ENCODE peak calls at places on chromosomes 16 and 17, in eight cellular contexts. One of them, this sample, is unnamed.

GRCh38 chr17:68255731-68256538 is 8.1 kb downstream of the AMZ2 start:
- DNase-seq in lung: no peak
- DNase-seq in sigmoid colon: no peak
- DNase-seq in psoas muscle: no peak
- DNase-seq in esophagus squamous epithelium: no peak
- DNase-seq in effector memory CD4-positive, alpha-beta T cell: peak; percentile 12
- DNase-seq in mammary epithelial cell: no peak
- DNase-seq in CD8-positive, alpha-beta memory T cell: no peak
- DNase-seq in this sample: no peak

GRCh38 chr16:72989203-72989991 is 58.5 kb downstream of the ZFHX3 start:
- DNase-seq in mammary epithelial cell: peak; percentile 94
- DNase-seq in esophagus squamous epithelium: no peak
- DNase-seq in lung: no peak
- DNase-seq in CD8-positive, alpha-beta memory T cell: no peak
- DNase-seq in effector memory CD4-positive, alpha-beta T cell: no peak
- DNase-seq in psoas muscle: no peak
- DNase-seq in sigmoid colon: peak; percentile 78
- DNase-seq in this sample: no peak

GRCh38 chr17:42365136-42365535 is 23.1 kb downstream of the STAT3 start:
- DNase-seq in lung: no peak
- DNase-seq in sigmoid colon: no peak
- DNase-seq in effector memory CD4-positive, alpha-beta T cell: no peak
- DNase-seq in mammary epithelial cell: peak; percentile 26
- DNase-seq in esophagus squamous epithelium: no peak
- DNase-seq in psoas muscle: no peak
- DNase-seq in CD8-positive, alpha-beta memory T cell: no peak
- DNase-seq in this sample: no peak

GRCh38 chr16:56005958-56006357 is 130.8 kb upstream of the CES5A start:
- DNase-seq in CD8-positive, alpha-beta memory T cell: no peak
- DNase-seq in esophagus squamous epithelium: no peak
- DNase-seq in sigmoid colon: no peak
- DNase-seq in effector memory CD4-positive, alpha-beta T cell: no peak
- DNase-seq in psoas muscle: no peak
- DNase-seq in mammary epithelial cell: no peak
- DNase-seq in lung: no peak
- DNase-seq in this sample: no peak

GRCh38 chr16:83147244-83147643 is 520.5 kb downstream of the CDH13 start:
- DNase-seq in mammary epithelial cell: no peak
- DNase-seq in effector memory CD4-positive, alpha-beta T cell: no peak
- DNase-seq in sigmoid colon: no peak
- DNase-seq in esophagus squamous epithelium: no peak
- DNase-seq in psoas muscle: no peak
- DNase-seq in lung: no peak
- DNase-seq in CD8-positive, alpha-beta memory T cell: no peak
- DNase-seq in this sample: no peak

GRCh38 chr16:660459-661183 is 7.3 kb upstream of the RHOT2 start:
- DNase-seq in psoas muscle: peak; percentile 93
- DNase-seq in effector memory CD4-positive, alpha-beta T cell: peak; percentile 56
- DNase-seq in mammary epithelial cell: peak; percentile 51
- DNase-seq in CD8-positive, alpha-beta memory T cell: peak; percentile 68
- DNase-seq in lung: peak; percentile 90
- DNase-seq in esophagus squamous epithelium: no peak
- DNase-seq in sigmoid colon: peak; percentile 96
- DNase-seq in this sample: peak; percentile 70

GRCh38 chr17:17836818-17837379 is at the start of gene SREBF1:
- DNase-seq in lung: no peak
- DNase-seq in psoas muscle: peak; percentile 65
- DNase-seq in CD8-positive, alpha-beta memory T cell: peak; percentile 75
- DNase-seq in mammary epithelial cell: no peak
- DNase-seq in effector memory CD4-positive, alpha-beta T cell: peak; percentile 52
- DNase-seq in sigmoid colon: peak; percentile 86
- DNase-seq in esophagus squamous epithelium: no peak
- DNase-seq in this sample: peak; percentile 57

GRCh38 chr16:68844211-68844564 is 857 bp downstream of the TANGO6 start:
- DNase-seq in CD8-positive, alpha-beta memory T cell: no peak
- DNase-seq in esophagus squamous epithelium: no peak
- DNase-seq in mammary epithelial cell: no peak
- DNase-seq in lung: no peak
- DNase-seq in effector memory CD4-positive, alpha-beta T cell: no peak
- DNase-seq in psoas muscle: no peak
- DNase-seq in sigmoid colon: no peak
- DNase-seq in this sample: no peak

GRCh38 chr17:9002610-9003354 is 18.5 kb upstream of the NTN1 start:
- DNase-seq in effector memory CD4-positive, alpha-beta T cell: no peak
- DNase-seq in psoas muscle: peak; percentile 27
- DNase-seq in esophagus squamous epithelium: no peak
- DNase-seq in sigmoid colon: no peak
- DNase-seq in CD8-positive, alpha-beta memory T cell: no peak
- DNase-seq in lung: no peak
- DNase-seq in mammary epithelial cell: peak; percentile 28
- DNase-seq in this sample: no peak

GRCh38 chr17:61338000-61338864 is 61.4 kb upstream of the TBX2 start:
- DNase-seq in effector memory CD4-positive, alpha-beta T cell: no peak
- DNase-seq in sigmoid colon: no peak
- DNase-seq in psoas muscle: no peak
- DNase-seq in CD8-positive, alpha-beta memory T cell: no peak
- DNase-seq in lung: no peak
- DNase-seq in esophagus squamous epithelium: no peak
- DNase-seq in mammary epithelial cell: peak; percentile 40
- DNase-seq in this sample: no peak

GRCh38 chr16:69798466-69798865 is 36.3 kb downstream of the WWP2 start:
- DNase-seq in effector memory CD4-positive, alpha-beta T cell: no peak
- DNase-seq in CD8-positive, alpha-beta memory T cell: no peak
- DNase-seq in psoas muscle: no peak
- DNase-seq in esophagus squamous epithelium: no peak
- DNase-seq in mammary epithelial cell: no peak
- DNase-seq in sigmoid colon: no peak
- DNase-seq in lung: no peak
- DNase-seq in this sample: no peak

GRCh38 chr17:68314916-68315535 is 23.7 kb downstream of the ARSG start:
- DNase-seq in effector memory CD4-positive, alpha-beta T cell: no peak
- DNase-seq in esophagus squamous epithelium: no peak
- DNase-seq in psoas muscle: no peak
- DNase-seq in lung: peak; percentile 33
- DNase-seq in CD8-positive, alpha-beta memory T cell: no peak
- DNase-seq in mammary epithelial cell: no peak
- DNase-seq in sigmoid colon: no peak
- DNase-seq in this sample: no peak

GRCh38 chr16:55756963-55757362 is 75.9 kb downstream of the CES1 start:
- DNase-seq in lung: no peak
- DNase-seq in psoas muscle: no peak
- DNase-seq in effector memory CD4-positive, alpha-beta T cell: no peak
- DNase-seq in esophagus squamous epithelium: no peak
- DNase-seq in CD8-positive, alpha-beta memory T cell: no peak
- DNase-seq in sigmoid colon: no peak
- DNase-seq in mammary epithelial cell: no peak
- DNase-seq in this sample: no peak

GRCh38 chr17:4786111-4786491 is at the start of gene VMO1:
- DNase-seq in esophagus squamous epithelium: no peak
- DNase-seq in psoas muscle: no peak
- DNase-seq in mammary epithelial cell: no peak
- DNase-seq in effector memory CD4-positive, alpha-beta T cell: no peak
- DNase-seq in lung: no peak
- DNase-seq in sigmoid colon: peak; percentile 74
- DNase-seq in CD8-positive, alpha-beta memory T cell: no peak
- DNase-seq in this sample: no peak

GRCh38 chr16:84503751-84504395 is 586 bp downstream of the MEAK7 start:
- DNase-seq in lung: no peak
- DNase-seq in esophagus squamous epithelium: no peak
- DNase-seq in mammary epithelial cell: peak; percentile 47
- DNase-seq in CD8-positive, alpha-beta memory T cell: no peak
- DNase-seq in sigmoid colon: no peak
- DNase-seq in effector memory CD4-positive, alpha-beta T cell: no peak
- DNase-seq in psoas muscle: no peak
- DNase-seq in this sample: peak; percentile 31

GRCh38 chr16:35745191-35745590 is 2285.8 kb downstream of the TP53TG3F start:
- DNase-seq in sigmoid colon: no peak
- DNase-seq in effector memory CD4-positive, alpha-beta T cell: no peak
- DNase-seq in mammary epithelial cell: no peak
- DNase-seq in CD8-positive, alpha-beta memory T cell: no peak
- DNase-seq in esophagus squamous epithelium: no peak
- DNase-seq in psoas muscle: no peak
- DNase-seq in lung: no peak
- DNase-seq in this sample: no peak

GRCh38 chr16:35744716-35745115 is 2285.3 kb downstream of the TP53TG3F start:
- DNase-seq in sigmoid colon: no peak
- DNase-seq in effector memory CD4-positive, alpha-beta T cell: no peak
- DNase-seq in mammary epithelial cell: no peak
- DNase-seq in CD8-positive, alpha-beta memory T cell: no peak
- DNase-seq in esophagus squamous epithelium: no peak
- DNase-seq in lung: no peak
- DNase-seq in psoas muscle: no peak
- DNase-seq in this sample: no peak

GRCh38 chr16:35746963-35747657 is 2287.7 kb downstream of the TP53TG3F start:
- DNase-seq in psoas muscle: no peak
- DNase-seq in esophagus squamous epithelium: no peak
- DNase-seq in CD8-positive, alpha-beta memory T cell: no peak
- DNase-seq in effector memory CD4-positive, alpha-beta T cell: no peak
- DNase-seq in mammary epithelial cell: no peak
- DNase-seq in sigmoid colon: no peak
- DNase-seq in lung: no peak
- DNase-seq in this sample: no peak

GRCh38 chr16:35746281-35746962 is 2287.0 kb downstream of the TP53TG3F start:
- DNase-seq in lung: peak; percentile 26
- DNase-seq in mammary epithelial cell: no peak
- DNase-seq in sigmoid colon: no peak
- DNase-seq in CD8-positive, alpha-beta memory T cell: no peak
- DNase-seq in psoas muscle: no peak
- DNase-seq in esophagus squamous epithelium: no peak
- DNase-seq in effector memory CD4-positive, alpha-beta T cell: no peak
- DNase-seq in this sample: no peak

DNA sequence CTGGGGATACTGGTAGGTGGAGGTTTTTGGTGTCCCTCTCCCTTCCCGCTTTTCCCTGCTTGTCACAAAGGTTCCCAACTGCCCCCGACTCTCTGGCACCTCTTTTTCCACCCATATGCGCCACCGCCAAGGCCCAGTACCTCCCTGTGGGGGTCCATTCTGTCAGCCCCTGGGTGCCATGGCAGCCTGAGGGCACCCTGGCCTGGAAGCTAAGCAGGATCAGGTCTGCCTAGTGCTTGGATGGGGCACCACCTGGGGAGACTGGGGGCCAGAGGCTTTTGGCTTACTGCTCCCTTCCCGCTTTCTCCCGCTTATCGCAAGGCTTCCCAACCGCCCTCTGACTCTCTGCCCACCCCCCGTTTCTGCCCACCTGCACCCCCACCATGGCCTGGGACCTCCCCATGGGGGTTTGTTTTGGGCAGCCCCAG is 2286.4 kb downstream of the TP53TG3F start:
- DNase-seq in psoas muscle: no peak
- DNase-seq in CD8-positive, alpha-beta memory T cell: no peak
- DNase-seq in lung: no peak
- DNase-seq in effector memory CD4-positive, alpha-beta T cell: no peak
- DNase-seq in esophagus squamous epithelium: no peak
- DNase-seq in mammary epithelial cell: no peak
- DNase-seq in sigmoid colon: no peak
- DNase-seq in this sample: no peak
- H3K9me3 ChIP-seq in psoas muscle: no peaks in the 10 kb centered on the region
- H3K9me3 ChIP-seq in CD8-positive, alpha-beta memory T cell: no peaks in the 10 kb centered on the region
- H3K9me3 ChIP-seq in lung: no peaks in the 10 kb centered on the region
- H3K9me3 ChIP-seq in effector memory CD4-positive, alpha-beta T cell: peaks cover 12% of the 10 kb centered on the region
- H3K9me3 ChIP-seq in esophagus squamous epithelium: peaks cover 18% of the 10 kb centered on the region
- H3K9me3 ChIP-seq in mammary epithelial cell: peaks cover 21% of the 10 kb centered on the region
- H3K9me3 ChIP-seq in sigmoid colon: no peaks in the 10 kb centered on the region
- H3K9me3 ChIP-seq in this sample: peaks cover 2% of the 10 kb centered on the region

DNA sequence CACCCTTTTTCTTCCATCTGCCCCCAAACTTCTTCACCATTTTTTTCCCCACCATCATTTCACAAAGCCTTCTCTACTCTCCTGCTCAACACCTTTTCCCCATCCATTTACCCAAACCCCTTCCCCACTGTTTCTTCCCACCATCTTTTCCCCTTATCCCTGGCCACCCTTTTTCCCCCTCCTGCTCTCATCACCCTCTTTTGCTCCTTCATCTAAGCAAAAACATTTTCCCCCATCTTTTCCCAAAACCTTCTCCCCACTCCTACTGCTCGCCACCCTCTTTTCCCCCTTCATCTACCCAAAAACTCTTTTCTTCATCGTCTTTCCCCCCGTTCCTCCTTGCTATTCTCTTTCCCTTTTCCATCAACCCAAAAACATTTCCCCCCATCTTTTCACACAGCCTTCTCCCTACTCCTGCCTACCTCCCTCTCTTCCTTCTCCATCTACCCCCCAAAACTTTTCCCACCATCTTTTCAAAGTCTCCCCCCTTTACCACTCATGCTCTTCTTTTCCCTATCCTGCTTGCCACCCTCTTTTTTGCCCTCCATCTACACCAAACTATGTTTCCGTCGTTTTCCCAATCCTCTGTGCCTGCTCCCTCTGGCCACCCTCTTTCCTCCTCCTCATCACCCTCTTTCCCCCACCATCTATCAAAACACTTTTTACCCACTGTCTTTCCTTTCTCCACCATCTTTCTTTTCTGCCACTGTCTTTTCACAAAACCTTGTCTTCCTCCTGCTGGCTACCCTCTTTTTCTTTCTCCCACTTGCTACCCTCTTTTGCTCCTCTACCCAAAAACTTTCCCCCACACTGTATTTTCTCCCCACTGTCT is 205.8 kb upstream of the WSB1 start:
- DNase-seq in sigmoid colon: no peak
- DNase-seq in effector memory CD4-positive, alpha-beta T cell: no peak
- DNase-seq in esophagus squamous epithelium: no peak
- DNase-seq in mammary epithelial cell: no peak
- DNase-seq in CD8-positive, alpha-beta memory T cell: no peak
- DNase-seq in psoas muscle: no peak
- DNase-seq in lung: no peak
- DNase-seq in this sample: no peak
- H3K9me3 ChIP-seq in sigmoid colon: no peaks in the 10 kb centered on the region
- H3K9me3 ChIP-seq in effector memory CD4-positive, alpha-beta T cell: no peaks in the 10 kb centered on the region
- H3K9me3 ChIP-seq in esophagus squamous epithelium: no peaks in the 10 kb centered on the region
- H3K9me3 ChIP-seq in mammary epithelial cell: peaks cover 5% of the 10 kb centered on the region
- H3K9me3 ChIP-seq in CD8-positive, alpha-beta memory T cell: no peaks in the 10 kb centered on the region
- H3K9me3 ChIP-seq in psoas muscle: no peaks in the 10 kb centered on the region
- H3K9me3 ChIP-seq in lung: no peaks in the 10 kb centered on the region
- H3K9me3 ChIP-seq in this sample: no peaks in the 10 kb centered on the region

DNA sequence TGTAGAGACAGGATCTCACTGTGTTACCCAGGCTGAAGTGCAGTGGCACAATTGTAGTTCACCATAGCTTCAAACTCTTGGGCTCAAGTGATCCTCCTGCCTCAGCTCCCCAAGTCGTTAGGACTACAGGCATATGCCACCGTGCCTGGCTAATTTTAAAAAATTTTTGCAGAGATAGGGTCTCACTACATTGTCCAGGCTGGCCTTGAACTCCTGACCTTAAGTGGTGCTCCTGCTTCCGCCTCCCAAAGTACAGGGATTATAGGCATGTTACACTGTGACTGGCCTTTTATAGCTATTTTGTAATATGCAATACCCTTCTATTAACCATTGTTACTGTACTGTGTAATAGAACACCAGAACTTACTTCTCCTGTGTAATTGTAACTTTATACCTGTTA is 139.3 kb upstream of the ZNF267 start:
- DNase-seq in sigmoid colon: no peak
- DNase-seq in mammary epithelial cell: no peak
- DNase-seq in effector memory CD4-positive, alpha-beta T cell: no peak
- DNase-seq in esophagus squamous epithelium: no peak
- DNase-seq in psoas muscle: no peak
- DNase-seq in CD8-positive, alpha-beta memory T cell: no peak
- DNase-seq in lung: no peak
- DNase-seq in this sample: no peak
- H3K9me3 ChIP-seq in sigmoid colon: peaks cover 5% of the 10 kb centered on the region
- H3K9me3 ChIP-seq in mammary epithelial cell: no peaks in the 10 kb centered on the region
- H3K9me3 ChIP-seq in effector memory CD4-positive, alpha-beta T cell: peaks cover 16% of the 10 kb centered on the region
- H3K9me3 ChIP-seq in esophagus squamous epithelium: peaks cover 66% of the 10 kb centered on the region
- H3K9me3 ChIP-seq in psoas muscle: peaks cover 49% of the 10 kb centered on the region
- H3K9me3 ChIP-seq in CD8-positive, alpha-beta memory T cell: no peaks in the 10 kb centered on the region
- H3K9me3 ChIP-seq in lung: peaks cover 1% of the 10 kb centered on the region
- H3K9me3 ChIP-seq in this sample: peaks cover 15% of the 10 kb centered on the region

GRCh38 chr17:12320286-12320685 is 299.6 kb downstream of the MAP2K4 start:
- DNase-seq in mammary epithelial cell: no peak
- DNase-seq in sigmoid colon: no peak
- DNase-seq in CD8-positive, alpha-beta memory T cell: no peak
- DNase-seq in psoas muscle: no peak
- DNase-seq in effector memory CD4-positive, alpha-beta T cell: no peak
- DNase-seq in lung: no peak
- DNase-seq in esophagus squamous epithelium: no peak
- DNase-seq in this sample: no peak
- H3K9me3 ChIP-seq in mammary epithelial cell: peaks cover 20% of the 10 kb centered on the region
- H3K9me3 ChIP-seq in sigmoid colon: no peaks in the 10 kb centered on the region
- H3K9me3 ChIP-seq in CD8-positive, alpha-beta memory T cell: no peaks in the 10 kb centered on the region
- H3K9me3 ChIP-seq in psoas muscle: no peaks in the 10 kb centered on the region
- H3K9me3 ChIP-seq in effector memory CD4-positive, alpha-beta T cell: no peaks in the 10 kb centered on the region
- H3K9me3 ChIP-seq in lung: no peaks in the 10 kb centered on the region
- H3K9me3 ChIP-seq in esophagus squamous epithelium: no peaks in the 10 kb centered on the region
- H3K9me3 ChIP-seq in this sample: no peaks in the 10 kb centered on the region

This sample was measured in T-helper 17 cell.